ENCODE peak calls at places on chromosomes 11 and 22, in five cellular contexts. F, K, H, W and N are unnamed samples.

GRCh38 chr11:72534859-72535547 is 100.7 kb upstream of the CLPB start:
- DNase-seq in W (no peak), F (no peak), K (no peak), H (peak), N (no peak)

GRCh38 chr11:134592391-134592990 is 180.4 kb upstream of the B3GAT1 start:
- DNase-seq in K (peak), F (no peak), W (no peak), H (peak), N (peak)

GRCh38 chr11:11973361-11973800 is 35.0 kb downstream of the DKK3 start:
- DNase-seq in F (peak), K (no peak), H (peak), W (peak), N (no peak)

GRCh38 chr22:17770180-17771077 is 3.8 kb downstream of the BID start:
- DNase-seq in K (no peak), W (no peak), F (peak), H (peak), N (no peak)

GRCh38 chr11:133920109-133920990 is 36.4 kb downstream of the IGSF9B start:
- DNase-seq in F (no peak), K (no peak), H (no peak), W (no peak), N (no peak)

GRCh38 chr22:38700271-38700788 is 413 bp downstream of the JOSD1 start:
- DNase-seq in W (peak), K (peak), H (no peak), F (peak), N (no peak)

GRCh38 chr11:3936517-3936916 is 81.1 kb downstream of the STIM1 start:
- DNase-seq in F (no peak), K (no peak), W (no peak), H (no peak), N (no peak)

GRCh38 chr11:61551630-61552029 is 29.2 kb downstream of the SYT7 start:
- DNase-seq in W (peak), H (no peak), F (no peak), K (no peak), N (no peak)

GRCh38 chr22:50456466-50457234 is 18.2 kb downstream of the SBF1 start:
- DNase-seq in H (peak), K (no peak), F (no peak), W (no peak), N (no peak)

GRCh38 chr22:50086526-50086925 is 1.3 kb upstream of the MLC1 start:
- DNase-seq in K (no peak), F (no peak), W (no peak), H (no peak), N (no peak)

GRCh38 chr22:50497093-50497492 is 10.4 kb downstream of the LMF2 start:
- DNase-seq in H (peak), F (no peak), W (no peak), K (no peak), N (no peak)

GRCh38 chr22:47569389-47570299 is 807.2 kb downstream of the TBC1D22A start:
- DNase-seq in F (peak), H (no peak), W (no peak), K (no peak), N (no peak)

GRCh38 chr22:20076627-20077172 is 3.3 kb upstream of the DGCR8 start:
- DNase-seq in F (no peak), H (no peak), K (no peak), W (no peak), N (no peak)

GRCh38 chr11:116193321-116194114 is 579.3 kb downstream of the BUD13 start:
- DNase-seq in F (no peak), W (no peak), H (peak), K (peak), N (peak)

GRCh38 chr22:42947211-42947990 is 67.5 kb downstream of the PACSIN2 start:
- DNase-seq in W (peak), H (no peak), K (no peak), F (peak), N (no peak)

GRCh38 chr22:24181088-24181995 is at the start of gene SUSD2:
- DNase-seq in K (peak), F (peak), W (peak), H (peak), N (no peak)

GRCh38 chr11:80424012-80424695 is 983.3 kb upstream of the TENM4 start:
- DNase-seq in W (no peak), K (no peak), H (peak), F (no peak), N (no peak)
- TF ChIP-seq CTCF in W (no peak), K (no peak), H (peak), F (no peak), N (no peak)

DNA sequence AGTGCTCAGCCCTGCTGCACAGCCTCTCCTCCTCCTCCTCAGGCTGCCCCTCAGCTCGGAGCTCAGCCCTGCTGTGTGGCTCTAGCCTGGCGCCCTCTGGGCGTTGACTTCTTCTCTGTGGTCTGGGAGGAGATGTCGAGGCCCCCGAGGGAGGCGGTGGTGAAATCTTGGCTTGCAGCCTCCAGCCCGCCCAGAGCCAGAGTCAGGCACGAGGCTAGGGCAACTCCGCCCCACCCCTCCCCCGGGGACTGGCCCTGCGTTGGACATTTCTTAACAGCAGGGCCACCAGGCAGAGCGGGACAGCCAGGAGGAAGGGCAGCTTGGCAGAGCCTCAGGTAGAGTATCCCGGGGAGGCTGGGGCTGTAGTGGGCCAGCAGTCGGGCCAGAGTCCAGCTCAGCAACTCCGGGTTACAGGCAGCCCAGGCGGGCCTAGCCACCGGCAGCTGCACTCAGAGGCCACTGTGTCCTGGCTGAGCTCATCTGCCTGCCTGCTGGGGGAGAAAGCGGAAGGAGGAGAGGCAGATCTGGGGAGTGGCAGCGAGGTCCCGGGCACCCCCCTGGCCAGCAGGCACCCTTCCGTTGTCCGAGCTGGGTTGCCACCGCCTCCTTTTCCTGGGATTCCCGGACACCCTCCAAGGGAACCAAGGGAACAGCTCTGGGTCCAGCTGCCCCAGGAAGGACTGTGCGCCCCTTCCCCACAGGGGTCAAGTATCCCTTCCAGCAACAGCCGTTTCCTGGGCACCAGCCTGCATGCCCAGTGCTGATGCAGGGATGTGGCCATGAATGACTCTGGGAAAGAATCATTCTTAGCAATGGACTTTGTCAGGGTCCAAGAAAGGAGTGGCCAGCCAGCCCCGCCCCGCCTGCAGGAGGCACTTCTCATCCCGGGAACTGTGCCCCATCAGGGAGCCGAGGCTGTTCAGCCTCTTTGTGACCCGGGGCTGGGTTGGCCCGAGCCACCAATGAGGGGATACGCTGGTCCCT is at the start of gene ALDH3B1:
- DNase-seq in K (peak), W (peak), F (peak), H (peak), N (peak)
- TF ChIP-seq CTCF in K (no peak), W (no peak), F (no peak), H (no peak), N (no peak)

DNA sequence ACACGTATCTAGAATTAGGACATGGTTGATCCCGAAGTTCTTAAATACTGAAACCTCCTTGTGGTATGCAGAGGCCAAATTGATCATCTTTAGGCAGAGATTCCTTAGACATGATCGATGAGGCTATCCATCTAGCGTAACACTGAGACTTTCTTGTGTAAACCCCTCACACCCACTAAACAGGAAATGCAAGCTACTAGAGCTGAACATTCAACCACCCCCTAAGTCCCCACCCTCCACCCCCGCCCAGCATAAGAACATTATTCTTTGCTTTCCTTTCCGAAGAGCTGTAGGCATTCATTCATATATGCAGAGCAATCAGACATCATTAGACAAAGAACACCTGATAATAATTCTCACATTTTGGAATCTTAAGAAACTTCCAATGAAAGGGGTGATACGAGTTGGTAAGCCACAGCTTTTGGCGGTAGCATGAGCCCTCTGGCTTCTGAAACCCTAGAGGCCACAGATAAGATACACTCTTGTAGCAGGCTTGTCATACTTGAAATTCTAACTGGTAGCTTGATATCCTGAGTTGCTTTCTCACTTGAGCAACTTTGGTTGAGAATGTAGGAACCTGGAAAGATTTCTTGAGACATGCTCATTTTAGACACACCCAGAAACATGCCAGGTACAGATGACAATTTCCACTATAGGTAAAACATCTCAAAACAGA is 42.2 kb downstream of the FLI1 start:
- DNase-seq in F (no peak), W (no peak), H (peak), K (no peak), N (no peak)
- TF ChIP-seq CTCF in F (no peak), W (no peak), H (peak), K (no peak), N (no peak)

DNA sequence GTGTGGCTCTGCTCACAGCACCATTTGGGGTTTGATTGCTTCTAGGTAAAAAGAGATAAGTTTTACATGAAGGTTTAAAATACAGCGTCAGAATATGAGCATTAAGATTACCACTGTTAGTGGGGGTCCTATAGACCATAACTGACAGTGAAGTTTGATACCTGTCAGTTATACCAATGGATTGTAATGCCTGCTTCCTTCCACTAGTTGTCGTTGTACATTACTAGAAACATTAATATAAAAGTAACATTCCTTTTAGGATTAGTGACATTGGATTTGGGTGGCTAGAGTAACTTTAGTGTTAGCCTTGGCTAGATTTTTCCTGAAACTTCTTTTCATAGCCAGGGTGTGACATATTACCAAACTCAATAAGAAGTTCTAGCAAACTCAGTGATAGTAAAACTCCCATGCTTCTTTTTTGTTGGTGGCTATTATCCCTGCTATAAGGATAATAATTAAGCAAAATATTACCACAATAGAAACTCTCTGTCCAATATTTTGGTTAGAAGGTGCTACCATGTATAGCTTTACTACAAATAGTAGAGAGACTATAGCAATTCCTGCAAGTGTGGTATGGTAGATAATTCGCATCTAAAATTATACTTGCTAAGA is 57.1 kb downstream of the FAM181B start:
- DNase-seq in F (no peak), W (no peak), H (no peak), K (no peak), N (no peak)
- TF ChIP-seq CTCF in F (peak), W (peak), H (peak), K (peak), N (peak)

DNA sequence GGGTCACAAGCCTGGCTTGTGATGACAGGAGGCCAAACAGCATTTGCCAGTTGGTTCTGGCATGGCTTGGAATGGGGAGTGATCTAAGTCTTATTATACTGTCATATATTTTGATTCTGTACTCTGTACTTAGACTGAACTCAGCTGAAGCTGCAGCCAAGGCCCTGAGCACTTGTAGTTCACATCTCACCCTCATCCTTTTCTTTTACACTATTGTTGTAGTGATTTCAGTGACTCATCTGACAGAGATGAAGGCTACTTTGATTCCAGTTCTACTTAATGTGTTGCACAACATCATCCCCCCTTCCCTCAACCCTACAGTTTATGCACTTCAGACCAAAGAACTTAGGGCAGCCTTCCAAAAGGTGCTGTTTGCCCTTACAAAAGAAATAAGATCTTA is 843 bp downstream of the OR56B1 start:
- DNase-seq in W (no peak), K (no peak), H (no peak), F (no peak), N (no peak)
- TF ChIP-seq CTCF in W (no peak), K (no peak), H (no peak), F (no peak), N (no peak)

GRCh38 chr11:118635237-118635591 is 27.8 kb downstream of the PHLDB1 start:
- DNase-seq in K (peak), F (no peak), H (no peak), W (no peak), N (no peak)

GRCh38 chr11:118635642-118636041 is 28.2 kb downstream of the PHLDB1 start:
- DNase-seq in W (no peak), F (no peak), H (no peak), K (no peak), N (no peak)

GRCh38 chr11:118633319-118633690 is 25.9 kb downstream of the PHLDB1 start:
- DNase-seq in H (no peak), F (no peak), K (no peak), W (no peak), N (no peak)

GRCh38 chr11:118633979-118634378 is 26.6 kb downstream of the PHLDB1 start:
- DNase-seq in W (no peak), K (no peak), H (no peak), F (no peak), N (no peak)

DNA sequence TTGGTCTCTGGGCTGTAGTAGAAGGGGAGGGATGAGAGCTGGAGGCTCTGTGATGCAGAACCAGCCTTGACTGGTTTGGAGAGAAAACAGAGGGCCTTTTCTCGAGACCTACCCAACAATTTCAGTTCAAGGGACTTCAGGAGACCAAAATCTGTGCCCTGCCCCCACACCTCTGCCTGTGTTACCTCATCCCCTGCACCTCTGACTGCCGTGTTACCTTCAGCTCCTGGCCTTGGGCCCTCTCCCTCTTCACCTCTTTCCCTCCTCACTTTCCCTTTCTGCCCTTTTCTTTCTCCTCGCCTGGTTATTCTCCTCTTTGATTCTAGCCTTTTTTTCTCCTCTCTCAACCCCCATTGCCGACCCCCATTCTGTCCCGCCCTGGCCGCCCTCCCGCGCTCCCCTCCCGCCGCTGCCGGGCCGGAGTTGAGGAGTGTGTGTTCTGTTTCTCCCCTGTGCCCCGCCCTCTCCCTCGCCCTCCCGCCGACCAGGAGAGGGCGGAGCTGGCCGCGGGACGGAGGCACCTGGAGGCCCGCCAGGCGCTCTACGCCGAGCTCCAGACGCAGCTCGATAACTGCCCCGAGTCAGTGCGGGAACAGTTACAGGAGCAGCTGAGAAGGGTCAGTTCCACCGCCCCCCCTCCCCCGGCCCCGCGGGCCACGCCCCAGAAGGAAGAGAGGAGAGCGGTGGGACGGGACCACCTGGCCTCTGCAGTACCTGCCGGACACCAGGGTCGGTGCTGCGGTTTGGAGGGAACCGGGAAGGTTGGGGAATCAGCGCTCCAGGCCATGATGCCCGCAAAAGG is 27.2 kb downstream of the PHLDB1 start:
- DNase-seq in F (peak), W (peak), H (peak), K (peak), N (peak)
- TF ChIP-seq CTCF in F (no peak), W (peak), H (peak), K (peak), N (peak)

DNA sequence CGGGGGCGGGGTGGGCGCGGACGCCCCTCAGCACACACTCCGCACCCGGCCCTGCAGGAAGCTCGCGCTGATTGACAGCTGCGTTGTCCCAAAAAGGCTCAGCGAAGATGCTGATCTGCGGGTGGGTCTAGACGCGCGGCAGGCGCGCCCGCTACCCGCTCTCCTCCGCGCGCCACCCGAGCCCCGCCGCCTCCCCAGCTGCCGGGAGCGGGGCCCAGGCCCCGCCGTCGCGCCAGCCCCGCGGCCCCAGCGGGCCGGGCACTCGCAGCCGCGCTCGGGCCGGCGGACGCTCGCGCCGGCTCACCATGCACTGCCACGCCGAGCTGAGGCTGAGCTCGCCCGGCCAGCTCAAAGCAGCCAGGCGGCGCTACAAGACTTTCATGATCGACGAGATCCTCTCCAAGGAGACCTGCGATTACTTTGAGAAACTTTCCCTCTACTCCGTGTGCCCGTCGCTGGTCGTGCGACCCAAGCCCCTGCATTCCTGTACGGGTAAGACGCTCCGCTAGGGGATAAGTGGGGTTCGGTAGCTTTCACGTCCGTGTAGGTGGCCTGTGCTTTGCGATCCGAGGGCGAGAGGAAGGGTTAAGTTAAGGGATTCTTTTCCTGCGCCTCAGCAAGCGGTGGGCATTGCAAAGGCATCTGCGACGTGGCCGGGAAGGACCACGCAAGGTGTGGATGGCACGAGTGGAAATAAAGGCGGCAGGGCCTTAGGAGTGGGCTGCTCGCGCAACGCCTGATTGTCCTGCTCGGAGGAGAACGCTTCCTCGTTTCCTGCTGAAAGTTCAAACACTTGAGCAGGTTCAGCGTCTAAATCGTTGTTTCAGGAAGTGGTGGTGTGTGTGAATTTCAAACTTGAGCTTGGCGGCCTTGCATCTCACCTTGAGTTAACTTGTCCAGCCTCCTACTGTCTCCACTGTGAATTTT is at the start of gene BARX2:
- DNase-seq in H (peak), W (peak), K (peak), F (peak), N (peak)
- TF ChIP-seq CTCF in H (peak), W (peak), K (peak), F (peak), N (peak)

GRCh38 chr22:25404556-25404922 is 159.9 kb upstream of the GRK3 start:
- DNase-seq in K (peak), W (no peak), F (no peak), H (peak), N (no peak)

GRCh38 chr22:25403284-25403606 is 161.2 kb upstream of the GRK3 start:
- DNase-seq in F (no peak), K (no peak), H (no peak), W (no peak), N (no peak)

GRCh38 chr22:25404923-25405853 is 159.3 kb upstream of the GRK3 start:
- DNase-seq in H (peak), F (peak), K (peak), W (peak), N (peak)

GRCh38 chr22:25402501-25403283 is 161.8 kb upstream of the GRK3 start:
- DNase-seq in W (peak), H (no peak), F (peak), K (no peak), N (no peak)

GRCh38 chr22:25403752-25404471 is 160.6 kb upstream of the GRK3 start:
- DNase-seq in F (no peak), K (peak), W (no peak), H (peak), N (no peak)
- TF ChIP-seq CTCF in F (no peak), K (no peak), W (no peak), H (no peak), N (no peak)